ENCODE peak calls at places on chromosomes 1 and 21, in six cellular contexts. One of them, this sample, is unnamed.

GRCh38 chr1:49424782-49425181 is 599.0 kb downstream of the AGBL4 start:
- DNase-seq in endothelial cell of umbilical vein: no peak
- DNase-seq in HepG2: no peak
- DNase-seq in A549: peak
- DNase-seq in K562: no peak
- DNase-seq in H1: no peak
- DNase-seq in this sample: no peak

GRCh38 chr1:189237008-189237407 is 1240.7 kb downstream of the BRINP3 start:
- DNase-seq in H1: no peak
- DNase-seq in endothelial cell of umbilical vein: no peak
- DNase-seq in A549: no peak
- DNase-seq in K562: no peak
- DNase-seq in HepG2: no peak
- DNase-seq in this sample: no peak

GRCh38 chr1:152906023-152906565 is 2.3 kb upstream of the IVL start:
- DNase-seq in HepG2: no peak
- DNase-seq in H1: no peak
- DNase-seq in K562: no peak
- DNase-seq in A549: peak
- DNase-seq in endothelial cell of umbilical vein: no peak
- DNase-seq in this sample: no peak

GRCh38 chr21:28148400-28149064 is 844.1 kb downstream of the LTN1 start:
- DNase-seq in endothelial cell of umbilical vein: no peak
- DNase-seq in A549: no peak
- DNase-seq in H1: no peak
- DNase-seq in HepG2: no peak
- DNase-seq in K562: no peak
- DNase-seq in this sample: no peak

GRCh38 chr1:232805269-232806070 is at the start of gene MAP10:
- DNase-seq in H1: peak
- DNase-seq in K562: peak
- DNase-seq in endothelial cell of umbilical vein: peak
- DNase-seq in HepG2: no peak
- DNase-seq in A549: peak
- DNase-seq in this sample: peak

GRCh38 chr1:153933955-153934354 is 11.2 kb upstream of the GATAD2B start:
- DNase-seq in K562: no peak
- DNase-seq in H1: no peak
- DNase-seq in HepG2: no peak
- DNase-seq in A549: no peak
- DNase-seq in endothelial cell of umbilical vein: no peak
- DNase-seq in this sample: no peak

GRCh38 chr1:189431437-189431836 is 1046.2 kb downstream of the BRINP3 start:
- DNase-seq in A549: no peak
- DNase-seq in H1: no peak
- DNase-seq in K562: no peak
- DNase-seq in HepG2: no peak
- DNase-seq in endothelial cell of umbilical vein: no peak
- DNase-seq in this sample: no peak

GRCh38 chr1:71223949-71224348 is 143.1 kb upstream of the ZRANB2 start:
- DNase-seq in HepG2: no peak
- DNase-seq in A549: no peak
- DNase-seq in endothelial cell of umbilical vein: no peak
- DNase-seq in H1: no peak
- DNase-seq in K562: no peak
- DNase-seq in this sample: no peak

GRCh38 chr21:45150630-45151265 is 76.4 kb downstream of the ADARB1 start:
- DNase-seq in endothelial cell of umbilical vein: no peak
- DNase-seq in A549: no peak
- DNase-seq in K562: peak
- DNase-seq in H1: peak
- DNase-seq in HepG2: no peak
- DNase-seq in this sample: no peak

DNA sequence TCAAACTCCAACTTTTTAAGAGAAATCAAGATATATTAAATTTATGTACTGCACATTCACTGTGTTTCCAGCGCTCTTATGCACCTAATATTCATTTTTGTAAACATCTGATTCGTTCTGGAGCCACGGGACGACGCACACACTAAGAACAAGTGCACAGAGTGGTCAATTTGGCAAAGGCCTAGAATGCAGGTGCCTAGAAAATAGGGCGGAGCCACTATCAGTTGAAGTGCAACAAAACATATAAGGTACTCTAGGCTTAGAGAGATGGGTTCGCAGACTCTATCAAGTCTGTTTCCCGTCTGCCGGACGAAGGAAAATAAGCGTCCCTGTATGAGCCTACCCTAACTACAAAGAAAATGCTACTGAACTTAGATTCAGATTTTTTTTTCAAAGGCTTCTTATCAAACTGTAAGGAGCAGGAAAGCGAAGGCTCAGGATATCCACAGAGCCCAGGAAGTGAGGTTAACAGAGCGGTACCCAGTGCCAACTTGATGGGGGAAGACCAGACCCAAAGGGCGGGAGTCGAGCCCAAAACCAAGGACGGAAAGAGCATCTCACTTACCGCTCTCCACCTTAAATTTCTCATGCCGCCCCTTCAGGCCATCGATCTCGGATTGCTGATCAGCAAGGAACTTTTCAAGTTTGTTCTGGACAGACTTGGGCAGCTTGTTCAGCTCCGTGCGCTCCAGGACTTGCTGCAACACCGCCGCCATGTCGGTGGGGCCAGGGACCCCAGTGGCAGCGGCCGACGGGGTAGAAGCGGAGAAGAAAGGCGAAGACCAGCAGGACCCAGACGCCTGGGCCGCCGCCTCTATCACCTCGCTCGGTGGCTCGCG is 521 bp downstream of the TPR start:
- DNase-seq in H1: no peak
- DNase-seq in HepG2: peak
- DNase-seq in A549: peak
- DNase-seq in K562: peak
- DNase-seq in endothelial cell of umbilical vein: peak
- DNase-seq in this sample: no peak
- TF ChIP-seq JUN in H1: no peak
- TF ChIP-seq JUN in HepG2: no peak
- TF ChIP-seq JUN in A549: no peak
- TF ChIP-seq JUN in K562: no peak
- TF ChIP-seq JUN in endothelial cell of umbilical vein: no peak
- TF ChIP-seq JUN in this sample: no peak

DNA sequence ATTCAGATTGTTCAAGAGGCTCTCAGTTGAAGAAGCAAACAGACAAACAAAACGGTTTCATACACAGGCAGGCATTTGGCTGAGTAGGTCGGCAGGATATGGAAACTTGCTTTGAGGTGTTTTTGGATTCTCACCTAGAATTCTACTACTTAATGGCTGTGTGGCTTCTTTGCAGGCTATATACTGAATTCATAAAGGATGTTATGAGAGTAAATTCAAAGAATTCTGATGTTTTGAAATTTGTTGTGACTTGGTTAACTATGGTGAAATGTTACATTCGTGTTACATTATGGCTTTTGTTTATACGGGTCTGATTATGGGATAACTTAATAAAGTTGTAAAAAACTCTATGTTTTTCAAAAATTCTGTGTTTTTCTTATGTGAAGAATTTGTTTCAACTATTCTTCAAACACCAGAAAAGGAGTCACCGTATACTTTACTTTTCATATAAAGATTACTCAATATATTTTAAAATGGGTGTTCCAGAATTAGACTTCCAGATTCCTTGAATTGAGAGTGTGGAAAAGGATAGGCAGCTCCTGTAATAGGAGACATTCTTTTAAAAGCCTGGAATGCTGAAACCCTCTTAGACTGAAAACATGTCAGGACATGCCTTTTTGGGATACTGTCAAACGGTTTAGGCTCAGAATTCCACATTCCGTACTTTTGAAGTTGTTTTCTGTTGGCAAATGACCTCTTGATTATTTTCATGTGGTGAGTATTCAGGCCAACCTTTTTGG is 8.2 kb upstream of the IRF2BP2 start:
- DNase-seq in A549: no peak
- DNase-seq in endothelial cell of umbilical vein: peak
- DNase-seq in H1: no peak
- DNase-seq in K562: no peak
- DNase-seq in HepG2: peak
- DNase-seq in this sample: no peak
- TF ChIP-seq JUN in A549: no peak
- TF ChIP-seq JUN in endothelial cell of umbilical vein: no peak
- TF ChIP-seq JUN in H1: no peak
- TF ChIP-seq JUN in K562: no peak
- TF ChIP-seq JUN in HepG2: no peak
- TF ChIP-seq JUN in this sample: no peak

GRCh38 chr1:87329756-87330200 is 1.1 kb downstream of the LMO4 start:
- DNase-seq in endothelial cell of umbilical vein: peak
- DNase-seq in H1: no peak
- DNase-seq in A549: no peak
- DNase-seq in K562: no peak
- DNase-seq in HepG2: no peak
- DNase-seq in this sample: no peak
- TF ChIP-seq JUN in endothelial cell of umbilical vein: no peak
- TF ChIP-seq JUN in H1: no peak
- TF ChIP-seq JUN in A549: no peak
- TF ChIP-seq JUN in K562: no peak
- TF ChIP-seq JUN in HepG2: no peak
- TF ChIP-seq JUN in this sample: no peak

GRCh38 chr1:218201004-218201403 is 84.1 kb upstream of the RRP15 start:
- DNase-seq in H1: no peak
- DNase-seq in HepG2: no peak
- DNase-seq in A549: no peak
- DNase-seq in K562: no peak
- DNase-seq in endothelial cell of umbilical vein: no peak
- DNase-seq in this sample: no peak
- TF ChIP-seq JUN in H1: no peak
- TF ChIP-seq JUN in HepG2: no peak
- TF ChIP-seq JUN in A549: no peak
- TF ChIP-seq JUN in K562: no peak
- TF ChIP-seq JUN in endothelial cell of umbilical vein: no peak
- TF ChIP-seq JUN in this sample: no peak

This sample was measured in WTC11.